ENCODE peak calls at places on chromosomes 4 and X, in six cellular contexts. One of them, this sample, is unnamed.

GRCh38 chrX:85243155-85243554 is 424 bp downstream of the SATL1 start:
- DNase-seq in HS-5: no peak
- DNase-seq in tibial nerve: no peak
- DNase-seq in heart right ventricle: no peak
- DNase-seq in activated naive CD4-positive, alpha-beta T cell treated with Interleukin-2 at 50 U/mL for 16 hours: no peak
- DNase-seq in cardiac muscle cell: no peak
- DNase-seq in this sample: peak; percentile 2

GRCh38 chr4:121073672-121074386 is 1.5 kb upstream of the NDNF start:
- DNase-seq in HS-5: no peak
- DNase-seq in tibial nerve: no peak
- DNase-seq in heart right ventricle: no peak
- DNase-seq in activated naive CD4-positive, alpha-beta T cell treated with Interleukin-2 at 50 U/mL for 16 hours: no peak
- DNase-seq in cardiac muscle cell: no peak
- DNase-seq in this sample: no peak

GRCh38 chr4:152098365-152099060 is 337.7 kb upstream of the GATB start:
- DNase-seq in HS-5: no peak
- DNase-seq in tibial nerve: no peak
- DNase-seq in heart right ventricle: no peak
- DNase-seq in activated naive CD4-positive, alpha-beta T cell treated with Interleukin-2 at 50 U/mL for 16 hours: no peak
- DNase-seq in cardiac muscle cell: no peak
- DNase-seq in this sample: no peak

GRCh38 chr4:69088473-69088872 is 7.8 kb upstream of the UGT2B7 start:
- DNase-seq in HS-5: no peak
- DNase-seq in tibial nerve: no peak
- DNase-seq in heart right ventricle: no peak
- DNase-seq in activated naive CD4-positive, alpha-beta T cell treated with Interleukin-2 at 50 U/mL for 16 hours: no peak
- DNase-seq in cardiac muscle cell: no peak
- DNase-seq in this sample: no peak

GRCh38 chr4:138981930-138982390 is 33.6 kb upstream of the NOCT start:
- DNase-seq in HS-5: peak; percentile 3
- DNase-seq in tibial nerve: no peak
- DNase-seq in heart right ventricle: peak; percentile 48
- DNase-seq in activated naive CD4-positive, alpha-beta T cell treated with Interleukin-2 at 50 U/mL for 16 hours: no peak
- DNase-seq in cardiac muscle cell: no peak
- DNase-seq in this sample: no peak

GRCh38 chrX:63350979-63351616 is at the start of gene SPIN4:
- DNase-seq in HS-5: peak; percentile 50
- DNase-seq in tibial nerve: peak; percentile 65
- DNase-seq in heart right ventricle: peak; percentile 81
- DNase-seq in activated naive CD4-positive, alpha-beta T cell treated with Interleukin-2 at 50 U/mL for 16 hours: peak; percentile 61
- DNase-seq in cardiac muscle cell: peak; percentile 91
- DNase-seq in this sample: peak; percentile 91

GRCh38 chr4:92334716-92335350 is 31.1 kb downstream of the GRID2 start:
- DNase-seq in HS-5: no peak
- DNase-seq in tibial nerve: no peak
- DNase-seq in heart right ventricle: peak; percentile 29
- DNase-seq in activated naive CD4-positive, alpha-beta T cell treated with Interleukin-2 at 50 U/mL for 16 hours: no peak
- DNase-seq in cardiac muscle cell: no peak
- DNase-seq in this sample: no peak

GRCh38 chrX:78548012-78548411 is 111.1 kb downstream of the RTL3 start:
- DNase-seq in HS-5: peak; percentile 16
- DNase-seq in tibial nerve: no peak
- DNase-seq in heart right ventricle: no peak
- DNase-seq in activated naive CD4-positive, alpha-beta T cell treated with Interleukin-2 at 50 U/mL for 16 hours: no peak
- DNase-seq in cardiac muscle cell: no peak
- DNase-seq in this sample: no peak

GRCh38 chr4:24471623-24472510 is 112.5 kb downstream of the DHX15 start:
- DNase-seq in HS-5: no peak
- DNase-seq in tibial nerve: no peak
- DNase-seq in heart right ventricle: peak; percentile 13
- DNase-seq in activated naive CD4-positive, alpha-beta T cell treated with Interleukin-2 at 50 U/mL for 16 hours: peak; percentile 22
- DNase-seq in cardiac muscle cell: peak; percentile 39
- DNase-seq in this sample: peak; percentile 9

GRCh38 chrX:100264200-100264599 is 145.9 kb downstream of the PCDH19 start:
- DNase-seq in HS-5: no peak
- DNase-seq in tibial nerve: no peak
- DNase-seq in heart right ventricle: no peak
- DNase-seq in activated naive CD4-positive, alpha-beta T cell treated with Interleukin-2 at 50 U/mL for 16 hours: no peak
- DNase-seq in cardiac muscle cell: no peak
- DNase-seq in this sample: no peak

GRCh38 chr4:38743866-38744265 is 38.9 kb downstream of the TLR10 start:
- DNase-seq in HS-5: no peak
- DNase-seq in tibial nerve: no peak
- DNase-seq in heart right ventricle: no peak
- DNase-seq in activated naive CD4-positive, alpha-beta T cell treated with Interleukin-2 at 50 U/mL for 16 hours: no peak
- DNase-seq in cardiac muscle cell: no peak
- DNase-seq in this sample: no peak

GRCh38 chr4:137641554-137641953 is 109.3 kb upstream of the PCDH18 start:
- DNase-seq in HS-5: no peak
- DNase-seq in tibial nerve: no peak
- DNase-seq in heart right ventricle: no peak
- DNase-seq in activated naive CD4-positive, alpha-beta T cell treated with Interleukin-2 at 50 U/mL for 16 hours: no peak
- DNase-seq in cardiac muscle cell: no peak
- DNase-seq in this sample: no peak

GRCh38 chr4:159229164-159229563 is 126.3 kb downstream of the RAPGEF2 start:
- DNase-seq in HS-5: no peak
- DNase-seq in tibial nerve: no peak
- DNase-seq in heart right ventricle: no peak
- DNase-seq in activated naive CD4-positive, alpha-beta T cell treated with Interleukin-2 at 50 U/mL for 16 hours: no peak
- DNase-seq in cardiac muscle cell: peak; percentile 90
- DNase-seq in this sample: peak; percentile 9

GRCh38 chr4:2961411-2962098 is 1.7 kb downstream of the NOP14 start:
- DNase-seq in HS-5: no peak
- DNase-seq in tibial nerve: no peak
- DNase-seq in heart right ventricle: no peak
- DNase-seq in activated naive CD4-positive, alpha-beta T cell treated with Interleukin-2 at 50 U/mL for 16 hours: peak; percentile 28
- DNase-seq in cardiac muscle cell: no peak
- DNase-seq in this sample: no peak

GRCh38 chrX:10677490-10677889 is 57.1 kb upstream of the MID1 start:
- DNase-seq in HS-5: no peak
- DNase-seq in tibial nerve: no peak
- DNase-seq in heart right ventricle: no peak
- DNase-seq in activated naive CD4-positive, alpha-beta T cell treated with Interleukin-2 at 50 U/mL for 16 hours: no peak
- DNase-seq in cardiac muscle cell: peak; percentile 42
- DNase-seq in this sample: no peak

GRCh38 chr4:43822621-43823020 is 626.0 kb downstream of the KCTD8 start:
- DNase-seq in HS-5: no peak
- DNase-seq in tibial nerve: no peak
- DNase-seq in heart right ventricle: no peak
- DNase-seq in activated naive CD4-positive, alpha-beta T cell treated with Interleukin-2 at 50 U/mL for 16 hours: no peak
- DNase-seq in cardiac muscle cell: no peak
- DNase-seq in this sample: no peak

GRCh38 chr4:156495836-156496235 is 475.8 kb downstream of the PDGFC start:
- DNase-seq in HS-5: no peak
- DNase-seq in tibial nerve: no peak
- DNase-seq in heart right ventricle: no peak
- DNase-seq in activated naive CD4-positive, alpha-beta T cell treated with Interleukin-2 at 50 U/mL for 16 hours: no peak
- DNase-seq in cardiac muscle cell: no peak
- DNase-seq in this sample: no peak

GRCh38 chr4:149166886-149167285 is 648.8 kb downstream of the IQCM start:
- DNase-seq in HS-5: no peak
- DNase-seq in tibial nerve: no peak
- DNase-seq in heart right ventricle: no peak
- DNase-seq in activated naive CD4-positive, alpha-beta T cell treated with Interleukin-2 at 50 U/mL for 16 hours: no peak
- DNase-seq in cardiac muscle cell: no peak
- DNase-seq in this sample: no peak

GRCh38 chr4:185470503-185471195 is 884 bp downstream of the CCDC110 start:
- DNase-seq in HS-5: no peak
- DNase-seq in tibial nerve: peak; percentile 43
- DNase-seq in heart right ventricle: peak; percentile 50
- DNase-seq in activated naive CD4-positive, alpha-beta T cell treated with Interleukin-2 at 50 U/mL for 16 hours: peak; percentile 52
- DNase-seq in cardiac muscle cell: peak; percentile 11
- DNase-seq in this sample: peak; percentile 52

GRCh38 chrX:22147214-22147613 is 115.1 kb downstream of the PHEX start:
- DNase-seq in HS-5: no peak
- DNase-seq in tibial nerve: no peak
- DNase-seq in heart right ventricle: peak; percentile 8
- DNase-seq in activated naive CD4-positive, alpha-beta T cell treated with Interleukin-2 at 50 U/mL for 16 hours: no peak
- DNase-seq in cardiac muscle cell: peak; percentile 50
- DNase-seq in this sample: no peak

GRCh38 chr4:108601517-108601916 is 18.9 kb upstream of the RPL34 start:
- DNase-seq in HS-5: no peak
- DNase-seq in tibial nerve: no peak
- DNase-seq in heart right ventricle: no peak
- DNase-seq in activated naive CD4-positive, alpha-beta T cell treated with Interleukin-2 at 50 U/mL for 16 hours: no peak
- DNase-seq in cardiac muscle cell: no peak
- DNase-seq in this sample: no peak

GRCh38 chr4:137533855-137534254 is 1.6 kb upstream of the PCDH18 start:
- DNase-seq in HS-5: no peak
- DNase-seq in tibial nerve: no peak
- DNase-seq in heart right ventricle: no peak
- DNase-seq in activated naive CD4-positive, alpha-beta T cell treated with Interleukin-2 at 50 U/mL for 16 hours: no peak
- DNase-seq in cardiac muscle cell: no peak
- DNase-seq in this sample: no peak

GRCh38 chrX:37701588-37701987 is 16.0 kb downstream of the XK start:
- DNase-seq in HS-5: no peak
- DNase-seq in tibial nerve: no peak
- DNase-seq in heart right ventricle: no peak
- DNase-seq in activated naive CD4-positive, alpha-beta T cell treated with Interleukin-2 at 50 U/mL for 16 hours: no peak
- DNase-seq in cardiac muscle cell: peak; percentile 49
- DNase-seq in this sample: no peak

GRCh38 chr4:185082549-185082948 is 60.5 kb upstream of the SLC25A4 start:
- DNase-seq in HS-5: peak; percentile 4
- DNase-seq in tibial nerve: no peak
- DNase-seq in heart right ventricle: no peak
- DNase-seq in activated naive CD4-positive, alpha-beta T cell treated with Interleukin-2 at 50 U/mL for 16 hours: no peak
- DNase-seq in cardiac muscle cell: no peak
- DNase-seq in this sample: no peak

GRCh38 chrX:119698835-119699234 is 5.9 kb upstream of the SEPTIN6 start:
- DNase-seq in HS-5: no peak
- DNase-seq in tibial nerve: no peak
- DNase-seq in heart right ventricle: no peak
- DNase-seq in activated naive CD4-positive, alpha-beta T cell treated with Interleukin-2 at 50 U/mL for 16 hours: no peak
- DNase-seq in cardiac muscle cell: peak; percentile 63
- DNase-seq in this sample: peak; percentile 74

GRCh38 chrX:52422884-52423283 is 54.1 kb downstream of the XAGE2 start:
- DNase-seq in HS-5: peak; percentile 73
- DNase-seq in tibial nerve: no peak
- DNase-seq in heart right ventricle: no peak
- DNase-seq in activated naive CD4-positive, alpha-beta T cell treated with Interleukin-2 at 50 U/mL for 16 hours: no peak
- DNase-seq in cardiac muscle cell: no peak
- DNase-seq in this sample: no peak

GRCh38 chrX:68504237-68504636 is 5.4 kb downstream of the YIPF6 start:
- DNase-seq in HS-5: no peak
- DNase-seq in tibial nerve: no peak
- DNase-seq in heart right ventricle: no peak
- DNase-seq in activated naive CD4-positive, alpha-beta T cell treated with Interleukin-2 at 50 U/mL for 16 hours: peak; percentile 64
- DNase-seq in cardiac muscle cell: no peak
- DNase-seq in this sample: no peak

GRCh38 chr4:121070274-121070673 is 2.1 kb downstream of the NDNF start:
- DNase-seq in HS-5: no peak
- DNase-seq in tibial nerve: no peak
- DNase-seq in heart right ventricle: peak; percentile 20
- DNase-seq in activated naive CD4-positive, alpha-beta T cell treated with Interleukin-2 at 50 U/mL for 16 hours: no peak
- DNase-seq in cardiac muscle cell: peak; percentile 26
- DNase-seq in this sample: no peak

GRCh38 chr4:163911891-163912290 is 417.4 kb downstream of the TMA16 start:
- DNase-seq in HS-5: no peak
- DNase-seq in tibial nerve: no peak
- DNase-seq in heart right ventricle: no peak
- DNase-seq in activated naive CD4-positive, alpha-beta T cell treated with Interleukin-2 at 50 U/mL for 16 hours: no peak
- DNase-seq in cardiac muscle cell: no peak
- DNase-seq in this sample: no peak

GRCh38 chrX:152641996-152642395 is 4.3 kb downstream of the GABRQ start:
- DNase-seq in HS-5: no peak
- DNase-seq in tibial nerve: no peak
- DNase-seq in heart right ventricle: no peak
- DNase-seq in activated naive CD4-positive, alpha-beta T cell treated with Interleukin-2 at 50 U/mL for 16 hours: no peak
- DNase-seq in cardiac muscle cell: peak; percentile 42
- DNase-seq in this sample: peak; percentile 2

GRCh38 chr4:113499166-113499565 is 262.4 kb downstream of the CAMK2D start:
- DNase-seq in HS-5: no peak
- DNase-seq in tibial nerve: no peak
- DNase-seq in heart right ventricle: no peak
- DNase-seq in activated naive CD4-positive, alpha-beta T cell treated with Interleukin-2 at 50 U/mL for 16 hours: no peak
- DNase-seq in cardiac muscle cell: no peak
- DNase-seq in this sample: no peak

GRCh38 chr4:81165853-81166430 is 49.1 kb downstream of the PRKG2 start:
- DNase-seq in HS-5: no peak
- DNase-seq in tibial nerve: no peak
- DNase-seq in heart right ventricle: no peak
- DNase-seq in activated naive CD4-positive, alpha-beta T cell treated with Interleukin-2 at 50 U/mL for 16 hours: no peak
- DNase-seq in cardiac muscle cell: no peak
- DNase-seq in this sample: no peak

GRCh38 chr4:156560701-156561100 is 410.9 kb downstream of the PDGFC start:
- DNase-seq in HS-5: no peak
- DNase-seq in tibial nerve: no peak
- DNase-seq in heart right ventricle: no peak
- DNase-seq in activated naive CD4-positive, alpha-beta T cell treated with Interleukin-2 at 50 U/mL for 16 hours: no peak
- DNase-seq in cardiac muscle cell: no peak
- DNase-seq in this sample: no peak

GRCh38 chr4:25656031-25656430 is 380 bp downstream of the SLC34A2 start:
- DNase-seq in HS-5: no peak
- DNase-seq in tibial nerve: no peak
- DNase-seq in heart right ventricle: no peak
- DNase-seq in activated naive CD4-positive, alpha-beta T cell treated with Interleukin-2 at 50 U/mL for 16 hours: no peak
- DNase-seq in cardiac muscle cell: no peak
- DNase-seq in this sample: no peak

GRCh38 chr4:2942037-2942531 is 21.1 kb downstream of the NOP14 start:
- DNase-seq in HS-5: no peak
- DNase-seq in tibial nerve: no peak
- DNase-seq in heart right ventricle: no peak
- DNase-seq in activated naive CD4-positive, alpha-beta T cell treated with Interleukin-2 at 50 U/mL for 16 hours: no peak
- DNase-seq in cardiac muscle cell: no peak
- DNase-seq in this sample: no peak

GRCh38 chr4:112889619-112890294 is 159.7 kb upstream of the ANK2 start:
- DNase-seq in HS-5: peak; percentile 86
- DNase-seq in tibial nerve: no peak
- DNase-seq in heart right ventricle: no peak
- DNase-seq in activated naive CD4-positive, alpha-beta T cell treated with Interleukin-2 at 50 U/mL for 16 hours: no peak
- DNase-seq in cardiac muscle cell: no peak
- DNase-seq in this sample: no peak

GRCh38 chrX:5080812-5081211 is 1147.9 kb downstream of the NLGN4X start:
- DNase-seq in HS-5: no peak
- DNase-seq in tibial nerve: no peak
- DNase-seq in heart right ventricle: no peak
- DNase-seq in activated naive CD4-positive, alpha-beta T cell treated with Interleukin-2 at 50 U/mL for 16 hours: no peak
- DNase-seq in cardiac muscle cell: no peak
- DNase-seq in this sample: no peak

This sample was measured in SW480.